ENCODE peak calls at places on chromosome 1, in six cellular contexts. One of them, this sample, is unnamed.

GRCh38 chr1:230144010-230144614 is 77.1 kb downstream of the GALNT2 start:
- DNase-seq in stimulated activated CD8-positive, alpha-beta memory T cell treated with anti-CD3 and anti-CD28 coated beads, Interleukin-15, amount 100 ng/mL, for 4 hours: no peak
- DNase-seq in epithelial cell of esophagus: no peak
- DNase-seq in tibial artery: no peak
- DNase-seq in endothelial cell: no peak
- DNase-seq in DMS153: no peak
- DNase-seq in this sample: no peak

GRCh38 chr1:224482619-224483018 is 48.0 kb upstream of the WDR26 start:
- DNase-seq in stimulated activated CD8-positive, alpha-beta memory T cell treated with anti-CD3 and anti-CD28 coated beads, Interleukin-15, amount 100 ng/mL, for 4 hours: no peak
- DNase-seq in epithelial cell of esophagus: peak
- DNase-seq in tibial artery: no peak
- DNase-seq in endothelial cell: no peak
- DNase-seq in DMS153: no peak
- DNase-seq in this sample: no peak

GRCh38 chr1:3074800-3075199 is 5.8 kb downstream of the PRDM16 start:
- DNase-seq in stimulated activated CD8-positive, alpha-beta memory T cell treated with anti-CD3 and anti-CD28 coated beads, Interleukin-15, amount 100 ng/mL, for 4 hours: no peak
- DNase-seq in epithelial cell of esophagus: no peak
- DNase-seq in tibial artery: no peak
- DNase-seq in endothelial cell: no peak
- DNase-seq in DMS153: no peak
- DNase-seq in this sample: no peak

GRCh38 chr1:38029081-38029681 is 16.6 kb downstream of the UTP11 start:
- DNase-seq in stimulated activated CD8-positive, alpha-beta memory T cell treated with anti-CD3 and anti-CD28 coated beads, Interleukin-15, amount 100 ng/mL, for 4 hours: no peak
- DNase-seq in epithelial cell of esophagus: no peak
- DNase-seq in tibial artery: no peak
- DNase-seq in endothelial cell: no peak
- DNase-seq in DMS153: peak
- DNase-seq in this sample: no peak

GRCh38 chr1:63294797-63295594 is 27.4 kb upstream of the FOXD3 start:
- DNase-seq in stimulated activated CD8-positive, alpha-beta memory T cell treated with anti-CD3 and anti-CD28 coated beads, Interleukin-15, amount 100 ng/mL, for 4 hours: no peak
- DNase-seq in epithelial cell of esophagus: no peak
- DNase-seq in tibial artery: no peak
- DNase-seq in endothelial cell: no peak
- DNase-seq in DMS153: no peak
- DNase-seq in this sample: no peak

GRCh38 chr1:153577624-153578051 is 12.0 kb upstream of the S100A2 start:
- DNase-seq in stimulated activated CD8-positive, alpha-beta memory T cell treated with anti-CD3 and anti-CD28 coated beads, Interleukin-15, amount 100 ng/mL, for 4 hours: no peak
- DNase-seq in epithelial cell of esophagus: peak
- DNase-seq in tibial artery: peak
- DNase-seq in endothelial cell: no peak
- DNase-seq in DMS153: no peak
- DNase-seq in this sample: no peak

GRCh38 chr1:167775178-167775577 is 53.4 kb downstream of the MPZL1 start:
- DNase-seq in stimulated activated CD8-positive, alpha-beta memory T cell treated with anti-CD3 and anti-CD28 coated beads, Interleukin-15, amount 100 ng/mL, for 4 hours: no peak
- DNase-seq in epithelial cell of esophagus: peak
- DNase-seq in tibial artery: no peak
- DNase-seq in endothelial cell: no peak
- DNase-seq in DMS153: no peak
- DNase-seq in this sample: no peak

GRCh38 chr1:153774780-153775431 is at the start of gene SLC27A3:
- DNase-seq in stimulated activated CD8-positive, alpha-beta memory T cell treated with anti-CD3 and anti-CD28 coated beads, Interleukin-15, amount 100 ng/mL, for 4 hours: no peak
- DNase-seq in epithelial cell of esophagus: peak
- DNase-seq in tibial artery: peak
- DNase-seq in endothelial cell: no peak
- DNase-seq in DMS153: peak
- DNase-seq in this sample: peak

GRCh38 chr1:235865565-235866206 is 1.0 kb downstream of the LYST start:
- DNase-seq in stimulated activated CD8-positive, alpha-beta memory T cell treated with anti-CD3 and anti-CD28 coated beads, Interleukin-15, amount 100 ng/mL, for 4 hours: no peak
- DNase-seq in epithelial cell of esophagus: peak
- DNase-seq in tibial artery: no peak
- DNase-seq in endothelial cell: no peak
- DNase-seq in DMS153: no peak
- DNase-seq in this sample: no peak

GRCh38 chr1:58839147-58839795 is 55.4 kb upstream of the JUN start:
- DNase-seq in stimulated activated CD8-positive, alpha-beta memory T cell treated with anti-CD3 and anti-CD28 coated beads, Interleukin-15, amount 100 ng/mL, for 4 hours: no peak
- DNase-seq in epithelial cell of esophagus: no peak
- DNase-seq in tibial artery: no peak
- DNase-seq in endothelial cell: no peak
- DNase-seq in DMS153: no peak
- DNase-seq in this sample: no peak

This sample was measured in PC-3.